ENCODE peak calls at places on chromosomes 13 and 19, in five cellular contexts. One of them, this sample, is unnamed.

GRCh38 chr13:99382428-99383133 is 75.4 kb upstream of the GPR183 start:
- DNase-seq in neuronal stem cell: no peak
- DNase-seq in H1: no peak
- DNase-seq in mesenchymal stem cell: no peak
- DNase-seq in trophoblast cell: no peak
- DNase-seq in this sample: peak

GRCh38 chr19:52492991-52493470 is 34.4 kb upstream of the ZNF808 start:
- DNase-seq in neuronal stem cell: peak
- DNase-seq in H1: peak
- DNase-seq in mesenchymal stem cell: no peak
- DNase-seq in trophoblast cell: peak
- DNase-seq in this sample: peak

GRCh38 chr13:101127741-101128353 is 288.5 kb downstream of the NALCN start:
- DNase-seq in neuronal stem cell: peak
- DNase-seq in H1: no peak
- DNase-seq in mesenchymal stem cell: peak
- DNase-seq in trophoblast cell: peak
- DNase-seq in this sample: no peak

GRCh38 chr19:3154957-3155736 is 19.3 kb downstream of the GNA15 start:
- DNase-seq in neuronal stem cell: no peak
- DNase-seq in H1: no peak
- DNase-seq in mesenchymal stem cell: peak
- DNase-seq in trophoblast cell: peak
- DNase-seq in this sample: no peak

GRCh38 chr13:64029343-64030093 is 2613.9 kb upstream of the PCDH20 start:
- DNase-seq in neuronal stem cell: no peak
- DNase-seq in H1: no peak
- DNase-seq in mesenchymal stem cell: no peak
- DNase-seq in trophoblast cell: no peak
- DNase-seq in this sample: no peak

GRCh38 chr13:47120284-47120683 is 223.4 kb upstream of the HTR2A start:
- DNase-seq in neuronal stem cell: no peak
- DNase-seq in H1: no peak
- DNase-seq in mesenchymal stem cell: no peak
- DNase-seq in trophoblast cell: no peak
- DNase-seq in this sample: no peak

GRCh38 chr19:18867199-18867598 is 28.8 kb downstream of the CERS1 start:
- DNase-seq in neuronal stem cell: no peak
- DNase-seq in H1: no peak
- DNase-seq in mesenchymal stem cell: no peak
- DNase-seq in trophoblast cell: no peak
- DNase-seq in this sample: no peak

GRCh38 chr13:42039946-42040729 is 8.3 kb upstream of the DGKH start:
- DNase-seq in neuronal stem cell: peak
- DNase-seq in H1: no peak
- DNase-seq in mesenchymal stem cell: peak
- DNase-seq in trophoblast cell: peak
- DNase-seq in this sample: peak

GRCh38 chr13:40490086-40490723 is 176.2 kb downstream of the FOXO1 start:
- DNase-seq in neuronal stem cell: no peak
- DNase-seq in H1: no peak
- DNase-seq in mesenchymal stem cell: no peak
- DNase-seq in trophoblast cell: no peak
- DNase-seq in this sample: no peak

GRCh38 chr13:45055198-45055901 is 65.0 kb upstream of the GTF2F2 start:
- DNase-seq in neuronal stem cell: no peak
- DNase-seq in H1: no peak
- DNase-seq in mesenchymal stem cell: peak
- DNase-seq in trophoblast cell: peak
- DNase-seq in this sample: no peak

GRCh38 chr19:56309511-56310185 is 5.0 kb downstream of the ZSCAN5A start:
- DNase-seq in neuronal stem cell: no peak
- DNase-seq in H1: peak
- DNase-seq in mesenchymal stem cell: peak
- DNase-seq in trophoblast cell: peak
- DNase-seq in this sample: peak

GRCh38 chr19:28985201-28985600 is 227.8 kb downstream of the UQCRFS1 start:
- DNase-seq in neuronal stem cell: no peak
- DNase-seq in H1: no peak
- DNase-seq in mesenchymal stem cell: no peak
- DNase-seq in trophoblast cell: no peak
- DNase-seq in this sample: no peak

GRCh38 chr19:28988066-28988465 is 224.9 kb downstream of the UQCRFS1 start:
- DNase-seq in neuronal stem cell: no peak
- DNase-seq in H1: no peak
- DNase-seq in mesenchymal stem cell: no peak
- DNase-seq in trophoblast cell: no peak
- DNase-seq in this sample: no peak

GRCh38 chr19:28987177-28987576 is 225.8 kb downstream of the UQCRFS1 start:
- DNase-seq in neuronal stem cell: no peak
- DNase-seq in H1: no peak
- DNase-seq in mesenchymal stem cell: no peak
- DNase-seq in trophoblast cell: no peak
- DNase-seq in this sample: no peak

DNA sequence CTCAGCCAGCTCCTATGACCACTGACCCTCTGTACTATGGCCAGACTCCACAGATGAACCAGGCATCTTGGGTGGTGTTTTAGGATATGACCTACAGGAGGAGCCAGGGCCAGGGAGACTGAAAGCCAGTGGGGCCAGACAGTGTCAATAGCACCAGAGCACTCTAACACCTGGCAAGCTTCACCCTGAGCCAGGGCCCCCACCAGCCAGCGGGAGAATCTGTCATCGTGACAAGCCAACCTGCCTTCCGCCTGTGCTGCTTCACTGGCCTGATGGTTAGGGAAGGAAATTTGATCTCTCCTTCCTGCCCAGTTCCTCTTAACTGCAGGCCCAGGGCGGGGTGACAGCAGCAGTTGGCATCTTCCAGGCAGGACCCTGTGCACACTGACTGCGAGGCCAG is 222.4 kb downstream of the UQCRFS1 start:
- DNase-seq in neuronal stem cell: no peak
- DNase-seq in H1: no peak
- DNase-seq in mesenchymal stem cell: no peak
- DNase-seq in trophoblast cell: no peak
- DNase-seq in this sample: peak
- H3K27ac ChIP-seq in neuronal stem cell: no peak
- H3K27ac ChIP-seq in H1: no peak
- H3K27ac ChIP-seq in mesenchymal stem cell: no peak
- H3K27ac ChIP-seq in trophoblast cell: no peak
- H3K27ac ChIP-seq in this sample: no peak

GRCh38 chr13:102807699-102808098 is 8.8 kb downstream of the BIVM start:
- DNase-seq in neuronal stem cell: no peak
- DNase-seq in H1: no peak
- DNase-seq in mesenchymal stem cell: no peak
- DNase-seq in trophoblast cell: no peak
- DNase-seq in this sample: no peak
- H2BK12ac ChIP-seq in neuronal stem cell: no peak
- H2BK12ac ChIP-seq in H1: no peak
- H2BK12ac ChIP-seq in mesenchymal stem cell: no peak
- H2BK12ac ChIP-seq in trophoblast cell: no peak
- H2BK12ac ChIP-seq in this sample: no peak

GRCh38 chr13:21039097-21039800 is 22.1 kb downstream of the LATS2 start:
- DNase-seq in neuronal stem cell: no peak
- DNase-seq in H1: no peak
- DNase-seq in mesenchymal stem cell: no peak
- DNase-seq in trophoblast cell: no peak
- DNase-seq in this sample: no peak
- H3K27ac ChIP-seq in neuronal stem cell: no peak
- H3K27ac ChIP-seq in H1: peak
- H3K27ac ChIP-seq in mesenchymal stem cell: no peak
- H3K27ac ChIP-seq in trophoblast cell: no peak
- H3K27ac ChIP-seq in this sample: no peak

GRCh38 chr19:11105014-11105636 is 15.9 kb downstream of the LDLR start:
- DNase-seq in neuronal stem cell: no peak
- DNase-seq in H1: no peak
- DNase-seq in mesenchymal stem cell: no peak
- DNase-seq in trophoblast cell: no peak
- DNase-seq in this sample: no peak
- H2BK12ac ChIP-seq in neuronal stem cell: no peak
- H2BK12ac ChIP-seq in H1: no peak
- H2BK12ac ChIP-seq in mesenchymal stem cell: no peak
- H2BK12ac ChIP-seq in trophoblast cell: no peak
- H2BK12ac ChIP-seq in this sample: no peak

GRCh38 chr19:13960863-13961784 is 8.8 kb downstream of the DCAF15 start:
- DNase-seq in neuronal stem cell: no peak
- DNase-seq in H1: no peak
- DNase-seq in mesenchymal stem cell: no peak
- DNase-seq in trophoblast cell: no peak
- DNase-seq in this sample: peak

GRCh38 chr19:13959962-13960862 is 7.9 kb downstream of the DCAF15 start:
- DNase-seq in neuronal stem cell: no peak
- DNase-seq in H1: no peak
- DNase-seq in mesenchymal stem cell: no peak
- DNase-seq in trophoblast cell: peak
- DNase-seq in this sample: peak

GRCh38 chr19:13962738-13963602 is 10.7 kb downstream of the DCAF15 start:
- DNase-seq in neuronal stem cell: no peak
- DNase-seq in H1: no peak
- DNase-seq in mesenchymal stem cell: no peak
- DNase-seq in trophoblast cell: no peak
- DNase-seq in this sample: peak

GRCh38 chr19:13963603-13964105 is 11.3 kb downstream of the DCAF15 start:
- DNase-seq in neuronal stem cell: no peak
- DNase-seq in H1: no peak
- DNase-seq in mesenchymal stem cell: no peak
- DNase-seq in trophoblast cell: no peak
- DNase-seq in this sample: peak

DNA sequence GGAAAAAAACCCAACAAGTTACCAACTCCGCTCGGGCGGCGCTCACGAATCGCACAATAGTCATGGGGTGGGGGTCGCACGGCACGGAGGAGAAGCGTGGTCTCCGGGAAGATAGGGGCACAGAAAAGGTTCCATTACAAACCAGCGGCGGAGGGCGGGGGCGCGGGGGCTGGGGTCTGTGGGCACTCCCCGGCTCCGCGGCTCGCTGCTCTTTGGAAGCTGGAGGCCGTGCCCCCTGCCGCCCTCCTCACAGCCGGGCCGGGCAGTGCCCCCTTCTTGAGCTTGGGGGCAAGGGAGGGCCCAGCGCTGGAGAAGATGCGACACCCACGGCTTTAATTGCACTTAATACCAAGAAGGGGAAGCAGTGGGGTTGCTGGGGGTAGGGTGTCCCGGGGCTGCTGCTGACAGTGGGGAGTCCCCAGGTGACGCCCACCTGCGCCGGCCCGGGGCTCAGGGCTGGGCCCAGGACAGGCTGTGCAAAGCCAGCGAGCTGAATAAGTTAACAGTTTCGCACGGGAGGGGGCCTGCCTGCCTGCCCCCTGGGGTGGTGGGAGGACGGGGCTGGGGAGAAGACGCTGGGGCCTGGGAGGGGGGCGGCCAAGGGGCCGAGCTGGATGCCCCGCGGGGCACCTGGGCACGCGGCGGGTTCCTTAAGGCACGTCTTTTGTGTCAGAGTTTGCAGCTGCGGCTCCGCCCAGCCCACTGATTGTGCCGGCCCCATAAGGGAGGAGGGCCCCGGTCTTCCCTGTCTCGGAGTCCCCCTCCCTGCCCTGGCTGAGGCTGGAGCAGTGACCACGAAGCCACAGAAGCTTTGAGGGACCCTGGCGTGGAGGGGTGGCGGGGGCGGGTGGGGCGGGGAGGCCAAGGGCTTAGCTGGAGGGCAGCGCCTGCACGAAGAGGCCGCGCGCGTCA is 9.8 kb downstream of the DCAF15 start:
- DNase-seq in neuronal stem cell: no peak
- DNase-seq in H1: no peak
- DNase-seq in mesenchymal stem cell: peak
- DNase-seq in trophoblast cell: no peak
- DNase-seq in this sample: peak
- H3K27ac ChIP-seq in neuronal stem cell: no peak
- H3K27ac ChIP-seq in H1: no peak
- H3K27ac ChIP-seq in mesenchymal stem cell: no peak
- H3K27ac ChIP-seq in trophoblast cell: no peak
- H3K27ac ChIP-seq in this sample: no peak

GRCh38 chr19:310781-311496 is 19.7 kb upstream of the PLPP2 start:
- DNase-seq in neuronal stem cell: no peak
- DNase-seq in H1: no peak
- DNase-seq in mesenchymal stem cell: no peak
- DNase-seq in trophoblast cell: no peak
- DNase-seq in this sample: no peak

GRCh38 chr19:308471-309205 is 17.4 kb upstream of the PLPP2 start:
- DNase-seq in neuronal stem cell: no peak
- DNase-seq in H1: no peak
- DNase-seq in mesenchymal stem cell: no peak
- DNase-seq in trophoblast cell: no peak
- DNase-seq in this sample: no peak

GRCh38 chr19:309206-309565 is 18.0 kb upstream of the PLPP2 start:
- DNase-seq in neuronal stem cell: no peak
- DNase-seq in H1: no peak
- DNase-seq in mesenchymal stem cell: no peak
- DNase-seq in trophoblast cell: no peak
- DNase-seq in this sample: no peak

GRCh38 chr19:311813-312261 is 20.6 kb upstream of the PLPP2 start:
- DNase-seq in neuronal stem cell: no peak
- DNase-seq in H1: no peak
- DNase-seq in mesenchymal stem cell: no peak
- DNase-seq in trophoblast cell: no peak
- DNase-seq in this sample: no peak

DNA sequence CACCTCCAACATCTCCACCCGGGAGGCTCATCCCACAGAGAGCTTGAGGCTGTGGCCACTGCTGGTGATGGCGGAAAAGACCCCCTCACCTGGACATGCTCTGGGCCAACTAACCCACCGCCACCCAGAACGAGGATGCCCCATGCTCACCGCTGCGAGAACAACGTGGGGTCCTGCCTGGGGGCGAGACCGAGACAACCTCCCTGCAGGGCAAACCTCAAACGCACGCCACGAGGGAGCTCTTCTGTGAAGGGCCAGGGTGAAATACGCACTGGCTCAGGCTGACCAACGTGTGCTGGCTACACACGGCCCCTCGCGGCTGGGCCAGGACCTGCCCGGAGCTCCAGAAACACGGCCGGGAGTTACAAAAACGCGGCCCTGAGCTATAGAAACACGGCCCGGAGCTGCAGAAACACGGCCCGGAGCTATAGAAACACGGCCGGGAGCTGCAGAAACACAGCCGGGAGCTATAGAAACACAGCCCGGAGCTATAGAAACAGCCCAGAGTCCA is 19.0 kb upstream of the PLPP2 start:
- DNase-seq in neuronal stem cell: no peak
- DNase-seq in H1: no peak
- DNase-seq in mesenchymal stem cell: no peak
- DNase-seq in trophoblast cell: peak
- DNase-seq in this sample: no peak
- H2BK12ac ChIP-seq in neuronal stem cell: peak
- H2BK12ac ChIP-seq in H1: no peak
- H2BK12ac ChIP-seq in mesenchymal stem cell: no peak
- H2BK12ac ChIP-seq in trophoblast cell: no peak
- H2BK12ac ChIP-seq in this sample: no peak

GRCh38 chr13:80010846-80011245 is 330.1 kb downstream of the SPRY2 start:
- DNase-seq in neuronal stem cell: no peak
- DNase-seq in H1: no peak
- DNase-seq in mesenchymal stem cell: no peak
- DNase-seq in trophoblast cell: no peak
- DNase-seq in this sample: no peak
- H3K27ac ChIP-seq in neuronal stem cell: no peak
- H3K27ac ChIP-seq in H1: no peak
- H3K27ac ChIP-seq in mesenchymal stem cell: no peak
- H3K27ac ChIP-seq in trophoblast cell: no peak
- H3K27ac ChIP-seq in this sample: no peak

GRCh38 chr13:73832203-73832602 is 302.0 kb downstream of the KLF12 start:
- DNase-seq in neuronal stem cell: no peak
- DNase-seq in H1: no peak
- DNase-seq in mesenchymal stem cell: peak
- DNase-seq in trophoblast cell: no peak
- DNase-seq in this sample: no peak
- H2BK12ac ChIP-seq in neuronal stem cell: no peak
- H2BK12ac ChIP-seq in H1: no peak
- H2BK12ac ChIP-seq in mesenchymal stem cell: no peak
- H2BK12ac ChIP-seq in trophoblast cell: no peak
- H2BK12ac ChIP-seq in this sample: no peak